ENCODE peak calls at places on chromosomes 16 and 17, in ten cellular contexts. I is right atrium auricular region, V is fibroblast of mammary gland, E is HFFc6, M is PC-9, Y is HFF-Myc, D is stomach, X is H1, N is WTC11, L is cardiac muscle cell. J is an unnamed sample.

GRCh38 chr17:45020354-45021138 is 30.9 kb downstream of the DCAKD start:
- DNase-seq in N (peak), M (no peak), I (no peak), V (peak), Y (no peak), D (peak), L (peak), X (no peak), E (no peak), J (no peak)

GRCh38 chr16:57999971-58000705 is at the start of gene ZNF319:
- DNase-seq in V (no peak), L (no peak), E (no peak), X (no peak), I (no peak), M (no peak), Y (no peak), N (peak), D (no peak), J (no peak)

GRCh38 chr17:81960130-81960958 is 643 bp downstream of the NOTUM start:
- DNase-seq in M (no peak), E (no peak), L (no peak), Y (no peak), V (no peak), I (no peak), D (no peak), X (no peak), N (no peak), J (no peak)

GRCh38 chr16:5438591-5438990 is 341.0 kb upstream of the EEF2KMT start:
- DNase-seq in D (no peak), N (no peak), M (no peak), L (no peak), Y (no peak), X (no peak), I (no peak), V (peak), E (no peak), J (no peak)

GRCh38 chr16:56295739-56296527 is 104.6 kb downstream of the GNAO1 start:
- DNase-seq in I (no peak), Y (no peak), M (no peak), D (no peak), X (no peak), L (no peak), V (no peak), E (no peak), N (no peak), J (no peak)

GRCh38 chr16:5036228-5037156 is 2.8 kb upstream of the NAGPA start:
- DNase-seq in L (peak), M (no peak), I (no peak), D (no peak), N (peak), V (no peak), X (no peak), Y (no peak), E (no peak), J (no peak)

GRCh38 chr17:3029213-3029913 is 34.0 kb downstream of the OR1D5 start:
- DNase-seq in N (no peak), E (no peak), V (no peak), M (no peak), Y (no peak), L (no peak), I (no peak), D (no peak), X (no peak), J (no peak)

GRCh38 chr16:49158029-49158642 is 123.5 kb downstream of the CBLN1 start:
- DNase-seq in L (no peak), V (peak), E (no peak), I (no peak), M (no peak), D (no peak), X (no peak), Y (peak), N (peak), J (peak)

GRCh38 chr16:80341242-80341641 is 199.6 kb upstream of the DYNLRB2 start:
- DNase-seq in I (no peak), D (no peak), V (no peak), M (no peak), N (no peak), X (no peak), E (no peak), L (no peak), Y (no peak), J (no peak)

GRCh38 chr16:48846277-48846676 is 236.3 kb upstream of the N4BP1 start:
- DNase-seq in L (no peak), M (no peak), E (no peak), X (no peak), Y (no peak), N (no peak), I (no peak), V (no peak), D (no peak), J (no peak)

GRCh38 chr16:53043462-53043861 is 9.2 kb downstream of the CHD9NB start:
- DNase-seq in V (no peak), E (no peak), N (no peak), Y (no peak), M (no peak), L (peak), I (no peak), X (no peak), D (no peak), J (no peak)

GRCh38 chr17:68457168-68457538 is at the start of gene WIPI1:
- DNase-seq in X (no peak), I (no peak), N (no peak), D (no peak), E (peak), M (no peak), L (no peak), V (no peak), Y (no peak), J (no peak)

GRCh38 chr17:68346448-68346847 is 55.2 kb downstream of the ARSG start:
- DNase-seq in E (no peak), D (peak), X (no peak), I (no peak), L (no peak), V (no peak), M (no peak), N (no peak), Y (no peak), J (no peak)

GRCh38 chr16:24776486-24777220 is 47.2 kb downstream of the TNRC6A start:
- DNase-seq in E (no peak), I (no peak), M (no peak), X (no peak), V (peak), D (peak), L (peak), N (no peak), Y (no peak), J (no peak)

GRCh38 chr16:17303101-17303500 is 167.7 kb downstream of the XYLT1 start:
- DNase-seq in I (no peak), X (no peak), M (no peak), V (no peak), Y (no peak), L (no peak), E (no peak), N (no peak), D (peak), J (no peak)

GRCh38 chr17:45162022-45162687 is 480 bp downstream of the HEXIM2 start:
- DNase-seq in I (no peak), L (no peak), V (no peak), N (no peak), X (no peak), Y (no peak), D (no peak), E (no peak), M (no peak), J (no peak)

GRCh38 chr16:86398201-86398600 is 112.1 kb upstream of the FOXF1 start:
- DNase-seq in V (no peak), N (no peak), D (no peak), M (no peak), I (no peak), E (no peak), X (no peak), L (no peak), Y (no peak), J (no peak)

GRCh38 chr16:84687715-84688114 is 12.1 kb upstream of the USP10 start:
- DNase-seq in V (peak), M (no peak), E (peak), X (no peak), N (no peak), I (no peak), L (peak), Y (no peak), D (no peak), J (no peak)

GRCh38 chr16:53219795-53220194 is 165.0 kb downstream of the CHD9 start:
- DNase-seq in E (peak), M (no peak), D (no peak), L (peak), N (no peak), V (peak), X (no peak), I (no peak), Y (no peak), J (no peak)

GRCh38 chr17:17892731-17893130 is 55.9 kb upstream of the SREBF1 start:
- DNase-seq in N (no peak), E (no peak), V (no peak), X (no peak), I (no peak), D (no peak), M (no peak), Y (no peak), L (no peak), J (no peak)

GRCh38 chr16:3054965-3055733 is 8.8 kb downstream of the MMP25 start:
- DNase-seq in M (no peak), V (no peak), N (no peak), D (no peak), E (no peak), X (no peak), Y (no peak), L (no peak), I (no peak), J (no peak)

GRCh38 chr17:29196784-29197515 is 16.8 kb upstream of the MYO18A start:
- DNase-seq in E (no peak), Y (no peak), N (no peak), I (no peak), L (no peak), V (no peak), D (no peak), M (no peak), X (no peak), J (no peak)

GRCh38 chr17:38550661-38551060 is 55.1 kb downstream of the SRCIN1 start:
- DNase-seq in X (no peak), N (no peak), D (peak), L (peak), V (peak), I (peak), E (peak), Y (no peak), M (no peak), J (no peak)

GRCh38 chr17:16301963-16302855 is 51.1 kb downstream of the CENPV start:
- DNase-seq in V (peak), M (no peak), D (no peak), Y (no peak), N (no peak), I (no peak), L (no peak), E (no peak), X (no peak), J (no peak)

GRCh38 chr17:61485067-61485775 is 33.0 kb downstream of the TBX4 start:
- DNase-seq in I (no peak), E (no peak), X (no peak), Y (no peak), N (no peak), D (peak), M (no peak), L (no peak), V (peak), J (no peak)

GRCh38 chr16:3095869-3096268 is 3.2 kb downstream of the ZSCAN10 start:
- DNase-seq in X (no peak), M (no peak), E (no peak), I (no peak), D (no peak), V (peak), L (no peak), N (no peak), Y (no peak), J (no peak)

GRCh38 chr16:50276801-50277560 is 10.6 kb downstream of the ADCY7 start:
- DNase-seq in D (no peak), V (no peak), L (no peak), I (no peak), X (no peak), E (no peak), Y (no peak), N (no peak), M (peak), J (no peak)

GRCh38 chr17:28612936-28613872 is 781 bp downstream of the RSKR start:
- DNase-seq in V (peak), N (peak), D (peak), M (no peak), I (no peak), E (no peak), Y (no peak), X (no peak), L (peak), J (no peak)

GRCh38 chr17:75776399-75777242 is 8.0 kb upstream of the UNK start:
- DNase-seq in N (no peak), D (no peak), X (no peak), L (peak), M (no peak), V (peak), I (no peak), Y (no peak), E (no peak), J (no peak)

GRCh38 chr16:17515421-17516210 is 44.9 kb upstream of the XYLT1 start:
- DNase-seq in L (no peak), V (peak), I (no peak), D (no peak), M (no peak), E (peak), Y (peak), X (no peak), N (no peak), J (no peak)

GRCh38 chr17:67194134-67194533 is 50.9 kb downstream of the HELZ start:
- DNase-seq in Y (no peak), X (no peak), L (peak), E (peak), I (no peak), D (no peak), N (no peak), V (no peak), M (no peak), J (no peak)

GRCh38 chr16:67393111-67393789 is at the start of gene TPPP3:
- DNase-seq in Y (no peak), N (peak), M (no peak), I (peak), E (peak), D (peak), V (peak), L (peak), X (no peak), J (peak)

GRCh38 chr17:6894206-6894528 is 62.6 kb upstream of the TEKT1 start:
- DNase-seq in N (peak), E (no peak), V (peak), D (no peak), Y (no peak), M (no peak), L (peak), X (peak), I (no peak), J (no peak)
- TF ChIP-seq CTCF in N (peak), E (peak), V (peak), D (no peak), Y (peak), M (no peak), L (peak), X (peak), I (peak), J (no peak)

DNA sequence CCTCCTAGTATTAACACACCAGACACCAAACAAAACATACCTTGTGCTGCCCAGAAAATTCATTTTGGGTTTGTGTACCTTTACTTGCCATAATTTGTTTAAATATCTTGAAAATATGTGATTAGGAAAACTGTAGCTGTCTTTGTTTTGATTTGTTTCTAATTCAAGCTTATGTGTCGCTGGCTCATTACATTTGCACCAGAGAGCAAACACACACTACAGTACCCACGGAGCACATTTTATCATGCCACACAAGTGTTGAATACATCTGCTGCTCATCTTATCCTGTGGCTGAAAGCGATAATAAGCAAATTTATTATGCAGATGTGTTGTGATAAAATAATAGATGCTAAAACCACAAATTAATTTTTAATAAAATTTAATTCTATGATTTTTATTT is 63.1 kb downstream of the SPAG9 start:
- DNase-seq in L (no peak), Y (no peak), M (no peak), E (no peak), X (no peak), D (no peak), V (no peak), N (no peak), I (no peak), J (no peak)
- TF ChIP-seq CTCF in L (no peak), Y (no peak), M (no peak), E (no peak), X (no peak), D (no peak), V (no peak), N (no peak), I (no peak), J (no peak)

GRCh38 chr17:1362964-1363363 is 37.1 kb downstream of the YWHAE start:
- DNase-seq in V (peak), L (peak), X (no peak), D (no peak), I (peak), M (no peak), Y (no peak), N (no peak), E (no peak), J (no peak)

GRCh38 chr17:1368588-1368987 is 31.4 kb downstream of the YWHAE start:
- DNase-seq in L (no peak), X (no peak), E (no peak), V (no peak), I (no peak), Y (no peak), N (no peak), M (no peak), D (no peak), J (no peak)

GRCh38 chr17:1366234-1366633 is 33.8 kb downstream of the YWHAE start:
- DNase-seq in Y (no peak), X (no peak), D (no peak), M (no peak), I (no peak), N (no peak), E (no peak), V (no peak), L (no peak), J (no peak)

GRCh38 chr17:1367351-1367745 is 32.7 kb downstream of the YWHAE start:
- DNase-seq in X (no peak), M (no peak), N (no peak), E (peak), Y (no peak), D (no peak), I (no peak), L (peak), V (peak), J (no peak)

GRCh38 chr17:1365445-1366039 is 34.5 kb downstream of the YWHAE start:
- DNase-seq in E (peak), D (peak), N (peak), V (peak), I (peak), M (peak), Y (peak), X (peak), L (peak), J (no peak)
- TF ChIP-seq CTCF in E (peak), D (peak), N (peak), V (peak), I (peak), M (peak), Y (peak), X (peak), L (peak), J (peak)

GRCh38 chr17:63702616-63703015 is 2.7 kb upstream of the LIMD2 start:
- DNase-seq in X (no peak), V (no peak), L (no peak), E (no peak), M (no peak), I (no peak), D (no peak), N (no peak), Y (no peak), J (no peak)
- TF ChIP-seq CTCF in X (no peak), V (no peak), L (no peak), E (no peak), M (no peak), I (no peak), D (no peak), N (no peak), Y (no peak), J (no peak)

GRCh38 chr17:40317880-40318834 is 9.2 kb downstream of the RARA start:
- DNase-seq in N (peak), V (peak), X (peak), L (peak), I (peak), D (peak), E (peak), M (peak), Y (peak), J (peak)
- TF ChIP-seq CTCF in N (no peak), V (no peak), X (no peak), L (no peak), I (no peak), D (no peak), E (no peak), M (no peak), Y (no peak), J (no peak)

GRCh38 chr17:78429618-78429995 is 51.2 kb downstream of the PGS1 start:
- DNase-seq in I (no peak), D (no peak), M (no peak), V (no peak), L (no peak), E (no peak), X (no peak), Y (no peak), N (no peak), J (no peak)
- TF ChIP-seq CTCF in I (no peak), D (no peak), M (no peak), V (no peak), L (no peak), E (no peak), X (no peak), Y (no peak), N (no peak), J (no peak)

DNA sequence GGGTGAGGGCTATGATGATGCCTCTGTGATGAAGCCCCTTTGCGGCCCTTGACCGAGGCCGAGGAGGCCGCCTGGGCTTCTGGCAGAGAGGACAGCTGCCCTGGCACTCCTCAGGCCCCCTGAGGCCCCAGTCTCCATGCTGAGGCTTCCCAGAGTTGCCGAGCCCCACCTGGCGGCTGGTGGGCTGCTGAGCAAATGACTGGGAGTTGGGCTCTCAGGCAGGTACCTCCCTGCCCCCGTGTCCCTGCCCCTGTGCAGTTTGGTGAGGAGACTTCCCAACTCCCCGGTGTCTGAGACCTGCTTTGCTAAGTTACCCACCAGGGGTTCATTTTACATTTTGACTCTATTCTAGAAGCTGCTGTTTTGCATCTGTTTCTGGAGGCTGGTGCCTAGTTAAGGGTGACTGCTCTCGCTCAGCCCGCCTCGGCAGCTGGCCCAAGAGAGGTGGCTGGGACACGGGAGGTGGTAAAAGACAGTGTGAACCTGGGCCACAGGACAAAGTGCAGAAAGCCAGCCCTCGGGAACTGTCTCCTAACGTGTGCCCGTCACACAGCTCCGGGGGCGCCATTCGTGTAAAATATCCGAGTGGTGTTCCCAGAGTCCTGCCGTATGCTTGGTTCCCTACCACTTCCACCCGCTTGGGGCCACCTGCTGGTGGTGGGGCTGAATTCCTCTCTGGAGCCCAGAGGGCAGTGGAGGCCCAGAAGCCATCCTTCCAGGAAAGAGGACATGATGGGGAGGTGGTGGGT is 134.5 kb downstream of the RAB11FIP4 start:
- DNase-seq in L (no peak), I (no peak), Y (no peak), N (peak), M (no peak), V (no peak), D (no peak), X (no peak), E (no peak), J (no peak)
- TF ChIP-seq CTCF in L (peak), I (no peak), Y (peak), N (no peak), M (peak), V (peak), D (peak), X (peak), E (peak), J (peak)

GRCh38 chr16:1964506-1965471 is at the start of gene RPS2:
- DNase-seq in L (peak), E (peak), X (peak), Y (peak), M (peak), I (peak), V (peak), N (peak), D (peak), J (peak)
- TF ChIP-seq CTCF in L (no peak), E (no peak), X (no peak), Y (no peak), M (no peak), I (no peak), V (no peak), N (no peak), D (no peak), J (no peak)

DNA sequence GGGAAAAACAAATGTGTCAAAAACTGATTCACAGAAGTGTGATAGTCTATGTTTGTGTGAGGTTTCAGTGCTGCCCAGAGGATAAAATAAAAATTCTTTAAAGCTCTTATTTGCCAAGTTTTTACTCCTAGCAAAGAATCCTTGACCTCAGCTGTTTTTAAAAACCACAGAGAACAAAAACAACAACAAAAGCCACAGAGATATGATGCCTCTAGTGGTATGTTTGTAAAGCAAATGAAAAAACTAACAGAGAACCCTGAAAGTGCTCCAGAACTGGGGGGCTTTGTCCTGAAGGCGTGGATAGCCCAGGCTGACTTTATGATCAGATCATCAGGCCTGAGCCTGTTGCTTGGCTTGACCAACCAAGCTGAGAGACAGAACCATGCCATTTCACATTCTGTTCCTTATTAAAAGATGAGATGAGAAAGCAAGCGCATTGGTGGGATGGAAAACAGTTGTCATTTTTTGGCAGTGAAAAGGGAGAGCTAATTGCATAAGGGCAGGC is 411.1 kb downstream of the CPPED1 start:
- DNase-seq in L (no peak), N (no peak), M (no peak), V (peak), I (no peak), D (no peak), X (no peak), Y (no peak), E (peak), J (no peak)
- TF ChIP-seq CTCF in L (no peak), N (no peak), M (no peak), V (peak), I (no peak), D (no peak), X (no peak), Y (peak), E (peak), J (no peak)

J was measured in mesothelial cell of epicardium.